ENCODE peak calls at places on chromosomes 16 and 17, in seven cellular contexts. P is ovary; G is activated effector memory CD4-positive, alpha-beta T cell treated with anti-CD3 and anti-CD28 coated beads, Interleukin-2, amount 50 U/mL, for 16 hours; K is pulmonary artery endothelial cell; N is SW 1271; C is nucleus accumbens; A is RPMI8226. F is an unnamed sample.

GRCh38 chr17:77510133-77510796 is 369.5 kb downstream of the SEC14L1 start:
- DNase-seq in P (no peak), G (peak), K (no peak), N (no peak), C (no peak), A (no peak), F (no peak)

GRCh38 chr17:27294689-27295630 is 1.0 kb downstream of the WSB1 start:
- DNase-seq in P (peak), G (peak), K (peak), N (peak), C (peak), A (peak), F (peak)

GRCh38 chr17:67636312-67636711 is 81.4 kb upstream of the NOL11 start:
- DNase-seq in P (no peak), G (no peak), K (no peak), N (no peak), C (no peak), A (no peak), F (no peak)

GRCh38 chr16:68737046-68737729 is at the start of gene CDH1:
- DNase-seq in P (peak), G (peak), K (no peak), N (no peak), C (no peak), A (peak), F (peak)

GRCh38 chr16:57810197-57811024 is 8.1 kb upstream of the KIFC3 start:
- DNase-seq in P (peak), G (peak), K (peak), N (peak), C (no peak), A (peak), F (peak)

GRCh38 chr16:12459401-12459791 is 344.3 kb downstream of the CPPED1 start:
- DNase-seq in P (no peak), G (no peak), K (no peak), N (no peak), C (no peak), A (no peak), F (no peak)

GRCh38 chr16:3640632-3641501 is 13.6 kb upstream of the DNASE1 start:
- DNase-seq in P (no peak), G (no peak), K (no peak), N (no peak), C (no peak), A (no peak), F (no peak)

GRCh38 chr16:83781-84615 is 6.0 kb downstream of the MPG start:
- DNase-seq in P (no peak), G (no peak), K (no peak), N (no peak), C (no peak), A (peak), F (no peak)

GRCh38 chr16:30546115-30546514 is 11.5 kb upstream of the ZNF747 start:
- DNase-seq in P (no peak), G (no peak), K (no peak), N (no peak), C (no peak), A (no peak), F (no peak)

GRCh38 chr16:50284131-50284911 is 18.0 kb downstream of the ADCY7 start:
- DNase-seq in P (no peak), G (no peak), K (no peak), N (no peak), C (no peak), A (peak), F (no peak)

GRCh38 chr16:75244225-75244792 is 7.1 kb downstream of the BCAR1 start:
- DNase-seq in P (no peak), G (no peak), K (peak), N (no peak), C (no peak), A (no peak), F (no peak)

GRCh38 chr16:66524601-66525164 is 25.2 kb downstream of the TK2 start:
- DNase-seq in P (no peak), G (peak), K (no peak), N (no peak), C (no peak), A (peak), F (peak)

GRCh38 chr17:21218101-21218500 is 4.1 kb upstream of the TMEM11 start:
- DNase-seq in P (no peak), G (peak), K (no peak), N (no peak), C (no peak), A (no peak), F (no peak)

GRCh38 chr17:40095944-40096791 is 4.2 kb downstream of the NR1D1 start:
- DNase-seq in P (peak), G (peak), K (no peak), N (no peak), C (no peak), A (no peak), F (peak)

GRCh38 chr16:55562936-55563335 is 3.5 kb upstream of the CAPNS2 start:
- DNase-seq in P (no peak), G (no peak), K (no peak), N (no peak), C (no peak), A (no peak), F (no peak)

GRCh38 chr17:17035920-17036319 is 6.3 kb upstream of the MPRIP start:
- DNase-seq in P (no peak), G (no peak), K (no peak), N (no peak), C (no peak), A (no peak), F (no peak)

GRCh38 chr17:72745241-72745640 is 347.2 kb downstream of the SLC39A11 start:
- DNase-seq in P (no peak), G (no peak), K (no peak), N (no peak), C (no peak), A (no peak), F (no peak)